ENCODE peak calls at places on chromosomes 13 and 19, in nine cellular contexts. One of them, this sample, is unnamed.

GRCh38 chr13:102707465-102707864 is 12.6 kb upstream of the METTL21C start:
- DNase-seq in CD8-positive, alpha-beta T cell: no peak
- DNase-seq in fibroblast of pulmonary artery: peak
- DNase-seq in myocyte: peak
- DNase-seq in D721Med: no peak
- DNase-seq in psoas muscle: no peak
- DNase-seq in T-cell: no peak
- DNase-seq in naive B cell: no peak
- DNase-seq in posterior cingulate gyrus: no peak
- DNase-seq in this sample: no peak

GRCh38 chr19:43628646-43629326 is 9.4 kb upstream of the ZNF428 start:
- DNase-seq in CD8-positive, alpha-beta T cell: no peak
- DNase-seq in fibroblast of pulmonary artery: no peak
- DNase-seq in myocyte: peak
- DNase-seq in D721Med: no peak
- DNase-seq in psoas muscle: no peak
- DNase-seq in T-cell: no peak
- DNase-seq in naive B cell: no peak
- DNase-seq in posterior cingulate gyrus: no peak
- DNase-seq in this sample: peak

GRCh38 chr19:17996826-17997316 is 11.1 kb upstream of the ARRDC2 start:
- DNase-seq in CD8-positive, alpha-beta T cell: peak
- DNase-seq in fibroblast of pulmonary artery: peak
- DNase-seq in myocyte: peak
- DNase-seq in D721Med: peak
- DNase-seq in psoas muscle: peak
- DNase-seq in T-cell: peak
- DNase-seq in naive B cell: peak
- DNase-seq in posterior cingulate gyrus: peak
- DNase-seq in this sample: peak

GRCh38 chr19:51830263-51830662 is 35.3 kb downstream of the FPR3 start:
- DNase-seq in CD8-positive, alpha-beta T cell: no peak
- DNase-seq in fibroblast of pulmonary artery: peak
- DNase-seq in myocyte: no peak
- DNase-seq in D721Med: no peak
- DNase-seq in psoas muscle: no peak
- DNase-seq in T-cell: no peak
- DNase-seq in naive B cell: no peak
- DNase-seq in posterior cingulate gyrus: no peak
- DNase-seq in this sample: no peak

GRCh38 chr19:33193864-33194362 is at the start of gene LRP3:
- DNase-seq in CD8-positive, alpha-beta T cell: no peak
- DNase-seq in fibroblast of pulmonary artery: peak
- DNase-seq in myocyte: peak
- DNase-seq in D721Med: peak
- DNase-seq in psoas muscle: peak
- DNase-seq in T-cell: no peak
- DNase-seq in naive B cell: no peak
- DNase-seq in posterior cingulate gyrus: peak
- DNase-seq in this sample: peak

GRCh38 chr19:5703819-5704818 is 14.0 kb downstream of the RPL36 start:
- DNase-seq in CD8-positive, alpha-beta T cell: no peak
- DNase-seq in fibroblast of pulmonary artery: no peak
- DNase-seq in myocyte: no peak
- DNase-seq in D721Med: peak
- DNase-seq in psoas muscle: no peak
- DNase-seq in T-cell: no peak
- DNase-seq in naive B cell: no peak
- DNase-seq in posterior cingulate gyrus: no peak
- DNase-seq in this sample: no peak

GRCh38 chr13:78764665-78765064 is 105.7 kb upstream of the OBI1 start:
- DNase-seq in CD8-positive, alpha-beta T cell: no peak
- DNase-seq in fibroblast of pulmonary artery: no peak
- DNase-seq in myocyte: no peak
- DNase-seq in D721Med: no peak
- DNase-seq in psoas muscle: no peak
- DNase-seq in T-cell: no peak
- DNase-seq in naive B cell: no peak
- DNase-seq in posterior cingulate gyrus: no peak
- DNase-seq in this sample: no peak

GRCh38 chr13:30892966-30893365 is 13.1 kb upstream of the MEDAG start:
- DNase-seq in CD8-positive, alpha-beta T cell: no peak
- DNase-seq in fibroblast of pulmonary artery: peak
- DNase-seq in myocyte: peak
- DNase-seq in D721Med: no peak
- DNase-seq in psoas muscle: peak
- DNase-seq in T-cell: no peak
- DNase-seq in naive B cell: no peak
- DNase-seq in posterior cingulate gyrus: no peak
- DNase-seq in this sample: no peak

GRCh38 chr19:46606681-46607440 is 5.7 kb downstream of the CALM3 start:
- DNase-seq in CD8-positive, alpha-beta T cell: no peak
- DNase-seq in fibroblast of pulmonary artery: no peak
- DNase-seq in myocyte: no peak
- DNase-seq in D721Med: peak
- DNase-seq in psoas muscle: no peak
- DNase-seq in T-cell: no peak
- DNase-seq in naive B cell: no peak
- DNase-seq in posterior cingulate gyrus: peak
- DNase-seq in this sample: no peak

GRCh38 chr13:20402881-20403280 is 122.8 kb downstream of the CRYL1 start:
- DNase-seq in CD8-positive, alpha-beta T cell: no peak
- DNase-seq in fibroblast of pulmonary artery: no peak
- DNase-seq in myocyte: no peak
- DNase-seq in D721Med: no peak
- DNase-seq in psoas muscle: no peak
- DNase-seq in T-cell: no peak
- DNase-seq in naive B cell: no peak
- DNase-seq in posterior cingulate gyrus: peak
- DNase-seq in this sample: no peak

GRCh38 chr13:83221256-83221655 is 661.0 kb downstream of the SLITRK1 start:
- DNase-seq in CD8-positive, alpha-beta T cell: no peak
- DNase-seq in fibroblast of pulmonary artery: peak
- DNase-seq in myocyte: peak
- DNase-seq in D721Med: no peak
- DNase-seq in psoas muscle: no peak
- DNase-seq in T-cell: no peak
- DNase-seq in naive B cell: no peak
- DNase-seq in posterior cingulate gyrus: no peak
- DNase-seq in this sample: no peak

GRCh38 chr13:43232866-43233265 is 209.5 kb downstream of the DNAJC15 start:
- DNase-seq in CD8-positive, alpha-beta T cell: no peak
- DNase-seq in fibroblast of pulmonary artery: peak
- DNase-seq in myocyte: no peak
- DNase-seq in D721Med: no peak
- DNase-seq in psoas muscle: no peak
- DNase-seq in T-cell: no peak
- DNase-seq in naive B cell: no peak
- DNase-seq in posterior cingulate gyrus: no peak
- DNase-seq in this sample: no peak

GRCh38 chr19:16584825-16585801 is 12.9 kb upstream of the SLC35E1 start:
- DNase-seq in CD8-positive, alpha-beta T cell: no peak
- DNase-seq in fibroblast of pulmonary artery: no peak
- DNase-seq in myocyte: no peak
- DNase-seq in D721Med: no peak
- DNase-seq in psoas muscle: no peak
- DNase-seq in T-cell: no peak
- DNase-seq in naive B cell: no peak
- DNase-seq in posterior cingulate gyrus: no peak
- DNase-seq in this sample: no peak

GRCh38 chr13:82713681-82714405 is 1168.4 kb downstream of the SLITRK1 start:
- DNase-seq in CD8-positive, alpha-beta T cell: no peak
- DNase-seq in fibroblast of pulmonary artery: peak
- DNase-seq in myocyte: peak
- DNase-seq in D721Med: no peak
- DNase-seq in psoas muscle: no peak
- DNase-seq in T-cell: no peak
- DNase-seq in naive B cell: no peak
- DNase-seq in posterior cingulate gyrus: no peak
- DNase-seq in this sample: no peak

GRCh38 chr19:51407631-51408131 is 9.8 kb downstream of the SIGLEC10 start:
- DNase-seq in CD8-positive, alpha-beta T cell: no peak
- DNase-seq in fibroblast of pulmonary artery: peak
- DNase-seq in myocyte: peak
- DNase-seq in D721Med: no peak
- DNase-seq in psoas muscle: no peak
- DNase-seq in T-cell: no peak
- DNase-seq in naive B cell: no peak
- DNase-seq in posterior cingulate gyrus: no peak
- DNase-seq in this sample: no peak

GRCh38 chr13:60583196-60583908 is 186.3 kb downstream of the TDRD3 start:
- DNase-seq in CD8-positive, alpha-beta T cell: no peak
- DNase-seq in fibroblast of pulmonary artery: peak
- DNase-seq in myocyte: peak
- DNase-seq in D721Med: no peak
- DNase-seq in psoas muscle: no peak
- DNase-seq in T-cell: no peak
- DNase-seq in naive B cell: no peak
- DNase-seq in posterior cingulate gyrus: no peak
- DNase-seq in this sample: no peak

GRCh38 chr19:17555929-17556813 is 722 bp downstream of the COLGALT1 start:
- DNase-seq in CD8-positive, alpha-beta T cell: no peak
- DNase-seq in fibroblast of pulmonary artery: peak
- DNase-seq in myocyte: peak
- DNase-seq in D721Med: no peak
- DNase-seq in psoas muscle: peak
- DNase-seq in T-cell: no peak
- DNase-seq in naive B cell: peak
- DNase-seq in posterior cingulate gyrus: peak
- DNase-seq in this sample: peak